ENCODE peak calls at places on chromosome 18, in seven cellular contexts. E is COLO829, Y is SK-N-DZ, I is globus pallidus, N is posterior vena cava, G is left colon, M is AG09309. F is an unnamed sample.
A peak's percentile ranks its signal among the peaks of the same experiment; 100 is the strongest.

GRCh38 chr18:48639772-48640432 is 101.1 kb downstream of the CTIF start:
- DNase-seq in E (no peak), Y (no peak), I (no peak), N (no peak), G (no peak), M (no peak), F (no peak)

GRCh38 chr18:53551868-53552426 is 672.5 kb downstream of the MBD2 start:
- DNase-seq in E (no peak), Y (no peak), I (no peak), N (no peak), G (no peak), M (no peak), F (no peak)

GRCh38 chr18:76468345-76469275 is 26.4 kb downstream of the ZNF516 start:
- DNase-seq in E (no peak), Y (no peak), I (no peak), N (no peak), G (no peak), M (no peak), F (no peak)

GRCh38 chr18:74525741-74526140 is 8.6 kb upstream of the CNDP1 start:
- DNase-seq in E (no peak), Y (no peak), I (no peak), N (peak; percentile 68), G (peak; percentile 91), M (no peak), F (no peak)

GRCh38 chr18:111292-112014 is 46.9 kb upstream of the USP14 start:
- DNase-seq in E (peak; percentile 14), Y (peak; percentile 78), I (peak; percentile 70), N (no peak), G (peak; percentile 72), M (no peak), F (peak; percentile 61)

GRCh38 chr18:46072959-46073358 is 899 bp upstream of the PSTPIP2 start:
- DNase-seq in E (no peak), Y (no peak), I (no peak), N (no peak), G (no peak), M (no peak), F (no peak)

GRCh38 chr18:25560369-25560768 is 208.4 kb upstream of the ZNF521 start:
- DNase-seq in E (no peak), Y (no peak), I (peak; percentile 5), N (no peak), G (no peak), M (no peak), F (peak; percentile 11)

GRCh38 chr18:63683152-63683551 is 19.6 kb upstream of the SERPINB11 start:
- DNase-seq in E (no peak), Y (no peak), I (no peak), N (no peak), G (no peak), M (peak; percentile 97), F (no peak)